ENCODE peak calls at places on chromosome 13, in four cellular contexts. W is NCI-H1092; U is stimulated activated CD4-positive, alpha-beta T cell treated with anti-CD3 and anti-CD28 coated beads, Interleukin-4, amount 100 ng/mL, for 1 hour; S is left colon. A is an unnamed sample.

GRCh38 chr13:31908696-31909386 is 122.7 kb upstream of the FRY start:
- DNase-seq in W (no peak), U (no peak), S (no peak), A (no peak)

GRCh38 chr13:106678646-106679045 is 110.7 kb upstream of the ARGLU1 start:
- DNase-seq in W (no peak), U (no peak), S (no peak), A (no peak)

GRCh38 chr13:42039946-42040729 is 8.3 kb upstream of the DGKH start:
- DNase-seq in W (peak; percentile 58), U (peak; percentile 88), S (peak; percentile 92), A (peak; percentile 44)

GRCh38 chr13:21663197-21663596 is 7.7 kb upstream of the FGF9 start:
- DNase-seq in W (peak; percentile 48), U (no peak), S (no peak), A (peak; percentile 75)

GRCh38 chr13:60431108-60431700 is 34.2 kb downstream of the TDRD3 start:
- DNase-seq in W (peak; percentile 43), U (no peak), S (no peak), A (peak; percentile 20)

GRCh38 chr13:71801781-71802180 is 65.2 kb downstream of the DACH1 start:
- DNase-seq in W (peak; percentile 66), U (no peak), S (no peak), A (no peak)

GRCh38 chr13:28273919-28274318 is 135.6 kb downstream of the PAN3 start:
- DNase-seq in W (no peak), U (no peak), S (no peak), A (no peak)

GRCh38 chr13:66492479-66492878 is 737.7 kb downstream of the PCDH9 start:
- DNase-seq in W (no peak), U (no peak), S (no peak), A (no peak)

GRCh38 chr13:27744861-27745260 is 47.4 kb upstream of the GSX1 start:
- DNase-seq in W (no peak), U (no peak), S (no peak), A (no peak)

GRCh38 chr13:43831088-43831487 is 44.3 kb upstream of the ENOX1 start:
- DNase-seq in W (no peak), U (no peak), S (no peak), A (no peak)

GRCh38 chr13:113176292-113176691 is 17.8 kb downstream of the PROZ start:
- DNase-seq in W (no peak), U (peak; percentile 46), S (no peak), A (no peak)

GRCh38 chr13:41597348-41598041 is 140.1 kb downstream of the RGCC start:
- DNase-seq in W (no peak), U (no peak), S (no peak), A (no peak)

GRCh38 chr13:33642374-33643065 is 175.4 kb upstream of the RFC3 start:
- DNase-seq in W (no peak), U (no peak), S (peak; percentile 41), A (no peak)

GRCh38 chr13:105904034-105904742 is 631.3 kb downstream of the EFNB2 start:
- DNase-seq in W (no peak), U (no peak), S (peak; percentile 47), A (no peak)

GRCh38 chr13:77717508-77717907 is 20.0 kb downstream of the SLAIN1 start:
- DNase-seq in W (no peak), U (no peak), S (no peak), A (no peak)

GRCh38 chr13:80050252-80050651 is 290.7 kb downstream of the SPRY2 start:
- DNase-seq in W (no peak), U (no peak), S (no peak), A (no peak)

GRCh38 chr13:36251012-36251411 is 36.7 kb upstream of the SOHLH2 start:
- DNase-seq in W (no peak), U (no peak), S (no peak), A (no peak)

GRCh38 chr13:107842562-107843180 is 372.7 kb downstream of the LIG4 start:
- DNase-seq in W (no peak), U (no peak), S (no peak), A (no peak)

GRCh38 chr13:61779456-61779855 is 363.8 kb upstream of the PCDH20 start:
- DNase-seq in W (no peak), U (no peak), S (no peak), A (no peak)

GRCh38 chr13:94323746-94324408 is 155.6 kb downstream of the DCT start:
- DNase-seq in W (no peak), U (no peak), S (no peak), A (no peak)

GRCh38 chr13:45537506-45537905 is 72.8 kb downstream of the COG3 start:
- DNase-seq in W (no peak), U (no peak), S (no peak), A (no peak)

GRCh38 chr13:109727251-109727650 is 59.1 kb downstream of the IRS2 start:
- DNase-seq in W (no peak), U (no peak), S (no peak), A (no peak)

GRCh38 chr13:29581666-29582065 is 13.8 kb downstream of the SLC7A1 start:
- DNase-seq in W (no peak), U (no peak), S (no peak), A (no peak)

GRCh38 chr13:96551540-96551939 is 442.7 kb downstream of the OXGR1 start:
- DNase-seq in W (no peak), U (no peak), S (no peak), A (no peak)